ENCODE peak calls at places on chromosomes 13 and 19, in five cellular contexts. O is activated CD4-positive, alpha-beta T cell treated with anti-CD3 and anti-CD28 coated beads for 1 hour; G is smooth muscle cell of the brain vasculature; P is activated CD8-positive, alpha-beta memory T cell treated with anti-CD3 and anti-CD28 coated beads for 1 hour; S is stimulated activated CD4-positive, alpha-beta T cell treated with anti-CD3 and anti-CD28 coated beads, Interleukin-15, amount 100 ng/mL, for 1 hour. W is an unnamed sample.

GRCh38 chr19:46239193-46239767 is 9.7 kb downstream of the IGFL1 start:
- DNase-seq in O (no peak), G (no peak), P (no peak), S (no peak), W (no peak)

GRCh38 chr13:35468195-35468594 is 8.3 kb downstream of the MAB21L1 start:
- DNase-seq in O (no peak), G (no peak), P (no peak), S (no peak), W (no peak)

GRCh38 chr19:45417151-45417550 is 6.6 kb downstream of the ERCC1 start:
- DNase-seq in O (no peak), G (no peak), P (no peak), S (no peak), W (no peak)

GRCh38 chr13:79336971-79337370 is 69.1 kb downstream of the RBM26 start:
- DNase-seq in O (no peak), G (no peak), P (no peak), S (no peak), W (peak; percentile 38)

GRCh38 chr19:1087813-1088418 is 7.3 kb downstream of the POLR2E start:
- DNase-seq in O (no peak), G (no peak), P (no peak), S (no peak), W (peak; percentile 79)

GRCh38 chr13:110770678-110771077 is 57.2 kb downstream of the ING1 start:
- DNase-seq in O (no peak), G (no peak), P (no peak), S (no peak), W (no peak)

GRCh38 chr19:7888145-7888825 is at the start of gene LRRC8E:
- DNase-seq in O (peak; percentile 27), G (no peak), P (no peak), S (no peak), W (no peak)

GRCh38 chr13:99978781-99979452 is 2.7 kb upstream of the ZIC2 start:
- DNase-seq in O (no peak), G (no peak), P (no peak), S (no peak), W (no peak)

GRCh38 chr13:50892162-50892944 is 17.2 kb upstream of the RNASEH2B start:
- DNase-seq in O (no peak), G (no peak), P (no peak), S (no peak), W (peak; percentile 58)

GRCh38 chr19:43699506-43700367 is 16.1 kb upstream of the IRGC start:
- DNase-seq in O (no peak), G (no peak), P (no peak), S (no peak), W (no peak)

GRCh38 chr13:30301827-30302226 is 5.5 kb downstream of the KATNAL1 start:
- DNase-seq in O (no peak), G (no peak), P (no peak), S (no peak), W (no peak)

GRCh38 chr13:44972956-44973581 is 16.2 kb downstream of the NUFIP1 start:
- DNase-seq in O (no peak), G (no peak), P (no peak), S (no peak), W (peak; percentile 11)

GRCh38 chr13:84870190-84870589 is 929.0 kb downstream of the SLITRK6 start:
- DNase-seq in O (no peak), G (no peak), P (no peak), S (no peak), W (no peak)

GRCh38 chr19:28213476-28214082 is 999.4 kb downstream of the UQCRFS1 start:
- DNase-seq in O (no peak), G (no peak), P (no peak), S (no peak), W (no peak)

GRCh38 chr19:8517551-8518442 is 3.8 kb upstream of the ZNF414 start:
- DNase-seq in O (peak; percentile 34), G (no peak), P (no peak), S (peak; percentile 29), W (no peak)

GRCh38 chr13:45396548-45397095 is 21.6 kb downstream of the SLC25A30 start:
- DNase-seq in O (no peak), G (no peak), P (no peak), S (no peak), W (no peak)

GRCh38 chr13:45325806-45326205 is 15.2 kb downstream of the TPT1 start:
- DNase-seq in O (no peak), G (peak; percentile 61), P (no peak), S (no peak), W (no peak)

GRCh38 chr19:18290250-18291018 is 9.0 kb upstream of the JUND start:
- DNase-seq in O (peak; percentile 48), G (no peak), P (peak; percentile 77), S (peak; percentile 59), W (peak; percentile 88)

GRCh38 chr13:97239943-97240788 is 18.0 kb downstream of the MBNL2 start:
- DNase-seq in O (no peak), G (no peak), P (no peak), S (no peak), W (no peak)

GRCh38 chr13:77544765-77545316 is 9.3 kb downstream of the SCEL start:
- DNase-seq in O (no peak), G (no peak), P (no peak), S (no peak), W (no peak)

GRCh38 chr13:77811981-77812380 is 106.7 kb downstream of the EDNRB start:
- DNase-seq in O (no peak), G (no peak), P (no peak), S (no peak), W (no peak)

GRCh38 chr13:43816401-43816889 is 29.7 kb upstream of the ENOX1 start:
- DNase-seq in O (no peak), G (no peak), P (no peak), S (no peak), W (no peak)

GRCh38 chr13:98048263-98048662 is 94.6 kb upstream of the FARP1 start:
- DNase-seq in O (no peak), G (no peak), P (no peak), S (no peak), W (no peak)

W was measured in B cell.